ENCODE peak calls at places on chromosomes 5 and 9, in six cellular contexts. One of them, this sample, is unnamed.

GRCh38 chr5:134590992-134591659 is 41.5 kb downstream of the SAR1B start:
- DNase-seq in GDM1: no peak
- DNase-seq in NCI-H1105: no peak
- DNase-seq in AG08396: no peak
- DNase-seq in head of caudate nucleus: no peak
- DNase-seq in COR-L47: no peak
- DNase-seq in this sample: no peak

GRCh38 chr9:87016681-87017080 is 69.4 kb upstream of the GAS1 start:
- DNase-seq in GDM1: no peak
- DNase-seq in NCI-H1105: no peak
- DNase-seq in AG08396: no peak
- DNase-seq in head of caudate nucleus: no peak
- DNase-seq in COR-L47: no peak
- DNase-seq in this sample: no peak

GRCh38 chr5:377326-377981 is 55.9 kb downstream of the AHRR start:
- DNase-seq in GDM1: no peak
- DNase-seq in NCI-H1105: no peak
- DNase-seq in AG08396: no peak
- DNase-seq in head of caudate nucleus: no peak
- DNase-seq in COR-L47: no peak
- DNase-seq in this sample: no peak

GRCh38 chr5:98775962-98776687 is 2.7 kb downstream of the RGMB start:
- DNase-seq in GDM1: no peak
- DNase-seq in NCI-H1105: no peak
- DNase-seq in AG08396: no peak
- DNase-seq in head of caudate nucleus: no peak
- DNase-seq in COR-L47: no peak
- DNase-seq in this sample: no peak

GRCh38 chr5:150498501-150498900 is 9.4 kb upstream of the NDST1 start:
- DNase-seq in GDM1: no peak
- DNase-seq in NCI-H1105: no peak
- DNase-seq in AG08396: no peak
- DNase-seq in head of caudate nucleus: no peak
- DNase-seq in COR-L47: no peak
- DNase-seq in this sample: no peak

GRCh38 chr9:86926130-86926529 is 21.2 kb downstream of the GAS1 start:
- DNase-seq in GDM1: no peak
- DNase-seq in NCI-H1105: no peak
- DNase-seq in AG08396: no peak
- DNase-seq in head of caudate nucleus: no peak
- DNase-seq in COR-L47: no peak
- DNase-seq in this sample: no peak

GRCh38 chr5:179257190-179257741 is 88.0 kb downstream of the ADAMTS2 start:
- DNase-seq in GDM1: no peak
- DNase-seq in NCI-H1105: no peak
- DNase-seq in AG08396: no peak
- DNase-seq in head of caudate nucleus: no peak
- DNase-seq in COR-L47: no peak
- DNase-seq in this sample: no peak

GRCh38 chr9:2126331-2126789 is 111.2 kb downstream of the SMARCA2 start:
- DNase-seq in GDM1: no peak
- DNase-seq in NCI-H1105: no peak
- DNase-seq in AG08396: no peak
- DNase-seq in head of caudate nucleus: no peak
- DNase-seq in COR-L47: no peak
- DNase-seq in this sample: peak; percentile 44

GRCh38 chr5:87268970-87269377 is 1.3 kb downstream of the RASA1 start:
- DNase-seq in GDM1: no peak
- DNase-seq in NCI-H1105: no peak
- DNase-seq in AG08396: no peak
- DNase-seq in head of caudate nucleus: no peak
- DNase-seq in COR-L47: no peak
- DNase-seq in this sample: no peak

GRCh38 chr9:96413312-96414221 is 4.6 kb downstream of the ZNF367 start:
- DNase-seq in GDM1: peak; percentile 29
- DNase-seq in NCI-H1105: no peak
- DNase-seq in AG08396: no peak
- DNase-seq in head of caudate nucleus: peak; percentile 49
- DNase-seq in COR-L47: peak; percentile 54
- DNase-seq in this sample: no peak

GRCh38 chr9:37760416-37761165 is 7.0 kb downstream of the TRMT10B start:
- DNase-seq in GDM1: no peak
- DNase-seq in NCI-H1105: no peak
- DNase-seq in AG08396: no peak
- DNase-seq in head of caudate nucleus: no peak
- DNase-seq in COR-L47: no peak
- DNase-seq in this sample: no peak

GRCh38 chr9:98104445-98104881 is 14.6 kb downstream of the TRIM14 start:
- DNase-seq in GDM1: no peak
- DNase-seq in NCI-H1105: no peak
- DNase-seq in AG08396: no peak
- DNase-seq in head of caudate nucleus: no peak
- DNase-seq in COR-L47: no peak
- DNase-seq in this sample: no peak

GRCh38 chr9:89915187-89915586 is 310.4 kb downstream of the GADD45G start:
- DNase-seq in GDM1: no peak
- DNase-seq in NCI-H1105: no peak
- DNase-seq in AG08396: no peak
- DNase-seq in head of caudate nucleus: no peak
- DNase-seq in COR-L47: no peak
- DNase-seq in this sample: no peak

GRCh38 chr9:84751921-84752320 is 82.4 kb downstream of the NTRK2 start:
- DNase-seq in GDM1: no peak
- DNase-seq in NCI-H1105: no peak
- DNase-seq in AG08396: no peak
- DNase-seq in head of caudate nucleus: no peak
- DNase-seq in COR-L47: no peak
- DNase-seq in this sample: no peak

GRCh38 chr5:52665544-52665943 is 122.2 kb upstream of the ITGA1 start:
- DNase-seq in GDM1: no peak
- DNase-seq in NCI-H1105: no peak
- DNase-seq in AG08396: no peak
- DNase-seq in head of caudate nucleus: no peak
- DNase-seq in COR-L47: peak; percentile 1
- DNase-seq in this sample: no peak

GRCh38 chr9:2021731-2022130 is 6.6 kb downstream of the SMARCA2 start:
- DNase-seq in GDM1: no peak
- DNase-seq in NCI-H1105: no peak
- DNase-seq in AG08396: no peak
- DNase-seq in head of caudate nucleus: no peak
- DNase-seq in COR-L47: no peak
- DNase-seq in this sample: no peak

GRCh38 chr5:129852747-129853352 is 51.4 kb upstream of the CHSY3 start:
- DNase-seq in GDM1: peak; percentile 8
- DNase-seq in NCI-H1105: peak; percentile 36
- DNase-seq in AG08396: peak; percentile 41
- DNase-seq in head of caudate nucleus: peak; percentile 81
- DNase-seq in COR-L47: peak; percentile 40
- DNase-seq in this sample: peak; percentile 37

GRCh38 chr9:112665347-112665746 is 52.6 kb downstream of the INIP start:
- DNase-seq in GDM1: no peak
- DNase-seq in NCI-H1105: no peak
- DNase-seq in AG08396: peak; percentile 15
- DNase-seq in head of caudate nucleus: no peak
- DNase-seq in COR-L47: no peak
- DNase-seq in this sample: no peak

GRCh38 chr9:128409998-128410397 is 10.7 kb upstream of the CERCAM start:
- DNase-seq in GDM1: no peak
- DNase-seq in NCI-H1105: no peak
- DNase-seq in AG08396: peak; percentile 62
- DNase-seq in head of caudate nucleus: no peak
- DNase-seq in COR-L47: no peak
- DNase-seq in this sample: peak; percentile 27

GRCh38 chr5:143471666-143472411 is 68.4 kb upstream of the NR3C1 start:
- DNase-seq in GDM1: no peak
- DNase-seq in NCI-H1105: no peak
- DNase-seq in AG08396: no peak
- DNase-seq in head of caudate nucleus: no peak
- DNase-seq in COR-L47: no peak
- DNase-seq in this sample: no peak

GRCh38 chr9:114141553-114142548 is 13.5 kb upstream of the COL27A1 start:
- DNase-seq in GDM1: no peak
- DNase-seq in NCI-H1105: no peak
- DNase-seq in AG08396: no peak
- DNase-seq in head of caudate nucleus: no peak
- DNase-seq in COR-L47: no peak
- DNase-seq in this sample: no peak

GRCh38 chr9:100670719-100671118 is 92.8 kb downstream of the CAVIN4 start:
- DNase-seq in GDM1: no peak
- DNase-seq in NCI-H1105: peak; percentile 15
- DNase-seq in AG08396: no peak
- DNase-seq in head of caudate nucleus: no peak
- DNase-seq in COR-L47: peak; percentile 45
- DNase-seq in this sample: peak; percentile 4

GRCh38 chr5:54902817-54903473 is 82.4 kb downstream of the ESM1 start:
- DNase-seq in GDM1: peak; percentile 1
- DNase-seq in NCI-H1105: no peak
- DNase-seq in AG08396: no peak
- DNase-seq in head of caudate nucleus: no peak
- DNase-seq in COR-L47: no peak
- DNase-seq in this sample: no peak

GRCh38 chr5:77957-78804 is 13.8 kb upstream of the PLEKHG4B start:
- DNase-seq in GDM1: peak; percentile 47
- DNase-seq in NCI-H1105: no peak
- DNase-seq in AG08396: peak; percentile 77
- DNase-seq in head of caudate nucleus: no peak
- DNase-seq in COR-L47: peak; percentile 72
- DNase-seq in this sample: no peak

GRCh38 chr9:95349109-95350038 is 31.9 kb upstream of the FANCC start:
- DNase-seq in GDM1: no peak
- DNase-seq in NCI-H1105: no peak
- DNase-seq in AG08396: no peak
- DNase-seq in head of caudate nucleus: peak; percentile 14
- DNase-seq in COR-L47: no peak
- DNase-seq in this sample: no peak

GRCh38 chr9:75200892-75201470 is 112.7 kb downstream of the OSTF1 start:
- DNase-seq in GDM1: no peak
- DNase-seq in NCI-H1105: no peak
- DNase-seq in AG08396: peak; percentile 18
- DNase-seq in head of caudate nucleus: no peak
- DNase-seq in COR-L47: peak; percentile 32
- DNase-seq in this sample: peak; percentile 27

GRCh38 chr9:6931913-6932312 is 174.1 kb downstream of the KDM4C start:
- DNase-seq in GDM1: no peak
- DNase-seq in NCI-H1105: no peak
- DNase-seq in AG08396: peak; percentile 53
- DNase-seq in head of caudate nucleus: no peak
- DNase-seq in COR-L47: no peak
- DNase-seq in this sample: peak; percentile 75

GRCh38 chr9:110835404-110835803 is 166.8 kb downstream of the MUSK start:
- DNase-seq in GDM1: no peak
- DNase-seq in NCI-H1105: no peak
- DNase-seq in AG08396: peak; percentile 68
- DNase-seq in head of caudate nucleus: no peak
- DNase-seq in COR-L47: no peak
- DNase-seq in this sample: no peak

GRCh38 chr5:132775439-132776076 is 1.5 kb downstream of the SEPTIN8 start:
- DNase-seq in GDM1: no peak
- DNase-seq in NCI-H1105: no peak
- DNase-seq in AG08396: no peak
- DNase-seq in head of caudate nucleus: no peak
- DNase-seq in COR-L47: no peak
- DNase-seq in this sample: peak; percentile 65

GRCh38 chr9:100222674-100223073 is 123.6 kb downstream of the INVS start:
- DNase-seq in GDM1: no peak
- DNase-seq in NCI-H1105: no peak
- DNase-seq in AG08396: peak; percentile 9
- DNase-seq in head of caudate nucleus: no peak
- DNase-seq in COR-L47: no peak
- DNase-seq in this sample: peak; percentile 66

GRCh38 chr5:154002093-154002492 is 36.6 kb downstream of the FAM114A2 start:
- DNase-seq in GDM1: no peak
- DNase-seq in NCI-H1105: no peak
- DNase-seq in AG08396: no peak
- DNase-seq in head of caudate nucleus: no peak
- DNase-seq in COR-L47: no peak
- DNase-seq in this sample: no peak

GRCh38 chr5:122350496-122350895 is 38.5 kb downstream of the SNCAIP start:
- DNase-seq in GDM1: no peak
- DNase-seq in NCI-H1105: no peak
- DNase-seq in AG08396: no peak
- DNase-seq in head of caudate nucleus: no peak
- DNase-seq in COR-L47: no peak
- DNase-seq in this sample: no peak

GRCh38 chr5:85647349-85648127 is 970.2 kb upstream of the COX7C start:
- DNase-seq in GDM1: no peak
- DNase-seq in NCI-H1105: no peak
- DNase-seq in AG08396: no peak
- DNase-seq in head of caudate nucleus: no peak
- DNase-seq in COR-L47: no peak
- DNase-seq in this sample: no peak

GRCh38 chr9:118271331-118271730 is 567.1 kb downstream of the TLR4 start:
- DNase-seq in GDM1: no peak
- DNase-seq in NCI-H1105: no peak
- DNase-seq in AG08396: no peak
- DNase-seq in head of caudate nucleus: no peak
- DNase-seq in COR-L47: no peak
- DNase-seq in this sample: no peak

This sample was measured in G401.